ENCODE peak calls at places on chromosomes 3 and 15, in seven cellular contexts. F is stimulated activated naive CD8-positive, alpha-beta T cell treated with anti-CD3 and anti-CD28 coated beads, Interleukin-15, amount 100 ng/mL, for 72 hours; O is fibroblast of the aortic adventitia; E is NCI-H1417; N is posterior vena cava; P is AG08395; D is RPMI7951. Y is an unnamed sample.

GRCh38 chr3:38549957-38550840 is 54.1 kb downstream of the EXOG start:
- DNase-seq in F (no peak), O (no peak), E (no peak), N (peak), P (no peak), D (no peak), Y (no peak)

GRCh38 chr15:78811825-78812183 is 540 bp upstream of the ADAMTS7 start:
- DNase-seq in F (no peak), O (no peak), E (no peak), N (no peak), P (no peak), D (no peak), Y (peak)

GRCh38 chr3:48222616-48223513 is at the start of gene CAMP:
- DNase-seq in F (no peak), O (peak), E (peak), N (peak), P (no peak), D (peak), Y (peak)

GRCh38 chr3:173253471-173253870 is 112.4 kb upstream of the SPATA16 start:
- DNase-seq in F (no peak), O (no peak), E (no peak), N (no peak), P (no peak), D (no peak), Y (no peak)

GRCh38 chr3:69444980-69445379 is 59.1 kb upstream of the FRMD4B start:
- DNase-seq in F (no peak), O (peak), E (no peak), N (no peak), P (no peak), D (no peak), Y (no peak)

GRCh38 chr15:41825145-41825544 is 2.7 kb upstream of the JMJD7 start:
- DNase-seq in F (no peak), O (no peak), E (no peak), N (no peak), P (no peak), D (no peak), Y (no peak)

GRCh38 chr15:89909611-89910010 is 3.1 kb downstream of the ARPIN start:
- DNase-seq in F (no peak), O (no peak), E (no peak), N (no peak), P (no peak), D (no peak), Y (no peak)

GRCh38 chr3:167852216-167852615 is 116.7 kb downstream of the SERPINI1 start:
- DNase-seq in F (no peak), O (peak), E (no peak), N (no peak), P (no peak), D (no peak), Y (no peak)

GRCh38 chr3:115975353-115975752 is 352.0 kb downstream of the GAP43 start:
- DNase-seq in F (no peak), O (peak), E (peak), N (no peak), P (peak), D (peak), Y (peak)

GRCh38 chr15:91632981-91633380 is 220.5 kb upstream of the SLCO3A1 start:
- DNase-seq in F (no peak), O (no peak), E (no peak), N (no peak), P (no peak), D (peak), Y (no peak)

GRCh38 chr3:186386883-186387560 is 25.0 kb upstream of the DGKG start:
- DNase-seq in F (no peak), O (no peak), E (no peak), N (no peak), P (no peak), D (no peak), Y (no peak)

GRCh38 chr15:27342991-27343390 is 372.0 kb downstream of the GABRG3 start:
- DNase-seq in F (no peak), O (no peak), E (peak), N (no peak), P (no peak), D (no peak), Y (no peak)

GRCh38 chr15:29136815-29137214 is 132.8 kb downstream of the NSMCE3 start:
- DNase-seq in F (no peak), O (no peak), E (no peak), N (peak), P (no peak), D (no peak), Y (no peak)

GRCh38 chr15:86444527-86444926 is 364.9 kb downstream of the AGBL1 start:
- DNase-seq in F (no peak), O (no peak), E (no peak), N (no peak), P (no peak), D (no peak), Y (no peak)

GRCh38 chr3:133572158-133573053 is 1.1 kb upstream of the CDV3 start:
- DNase-seq in F (peak), O (no peak), E (no peak), N (no peak), P (no peak), D (peak), Y (no peak)